ENCODE peak calls at places on chromosome 19, in nine cellular contexts. Q is CD8-positive, alpha-beta T cell; I is Caco-2; U is SK-N-SH; K is psoas muscle; H is naive thymus-derived CD4-positive, alpha-beta T cell; M is lung; L is GM23338; Y is tibial artery. G is an unnamed sample.

GRCh38 chr19:11410682-11411081 is 8.4 kb downstream of the RGL3 start:
- DNase-seq in Q (no peak), I (no peak), U (no peak), K (no peak), H (no peak), M (no peak), L (no peak), Y (no peak), G (no peak)

GRCh38 chr19:29690842-29691241 is 24.2 kb downstream of the C19orf12 start:
- DNase-seq in Q (no peak), I (peak; percentile 43), U (no peak), K (peak; percentile 54), H (peak; percentile 65), M (no peak), L (peak; percentile 83), Y (no peak), G (peak; percentile 37)

GRCh38 chr19:43641333-43641732 is 1.7 kb upstream of the CADM4 start:
- DNase-seq in Q (no peak), I (no peak), U (no peak), K (no peak), H (no peak), M (no peak), L (peak; percentile 23), Y (no peak), G (no peak)

GRCh38 chr19:48271531-48272151 is 1.8 kb downstream of the ZNF114 start:
- DNase-seq in Q (no peak), I (peak; percentile 67), U (peak; percentile 81), K (no peak), H (peak; percentile 32), M (peak; percentile 45), L (peak; percentile 88), Y (no peak), G (peak; percentile 76)

GRCh38 chr19:28960986-28961705 is 251.8 kb downstream of the UQCRFS1 start:
- DNase-seq in Q (no peak), I (no peak), U (no peak), K (no peak), H (no peak), M (no peak), L (no peak), Y (no peak), G (no peak)

GRCh38 chr19:52535831-52536800 is 8.6 kb downstream of the ZNF808 start:
- DNase-seq in Q (peak; percentile 76), I (no peak), U (peak; percentile 84), K (peak; percentile 93), H (peak; percentile 85), M (peak; percentile 82), L (peak; percentile 97), Y (peak; percentile 93), G (peak; percentile 96)

GRCh38 chr19:14577885-14578427 is 4.9 kb upstream of the CLEC17A start:
- DNase-seq in Q (no peak), I (no peak), U (peak; percentile 15), K (no peak), H (no peak), M (no peak), L (peak; percentile 58), Y (no peak), G (peak; percentile 35)

GRCh38 chr19:48415395-48415794 is 21.9 kb downstream of the GRIN2D start:
- DNase-seq in Q (peak; percentile 42), I (peak; percentile 76), U (peak; percentile 82), K (peak; percentile 86), H (peak; percentile 71), M (peak; percentile 80), L (peak; percentile 99), Y (peak; percentile 82), G (peak; percentile 77)

GRCh38 chr19:15652559-15653278 is 12.0 kb downstream of the CYP4F3 start:
- DNase-seq in Q (no peak), I (no peak), U (no peak), K (no peak), H (no peak), M (no peak), L (no peak), Y (no peak), G (no peak)

GRCh38 chr19:36120092-36120983 is 5.1 kb downstream of the TBCB start:
- DNase-seq in Q (no peak), I (peak; percentile 39), U (peak; percentile 30), K (no peak), H (no peak), M (no peak), L (no peak), Y (no peak), G (no peak)

GRCh38 chr19:51784109-51784785 is 10.7 kb upstream of the FPR3 start:
- DNase-seq in Q (no peak), I (no peak), U (no peak), K (no peak), H (no peak), M (no peak), L (no peak), Y (no peak), G (no peak)

GRCh38 chr19:5971714-5972354 is 6.1 kb downstream of the RANBP3 start:
- DNase-seq in Q (no peak), I (no peak), U (no peak), K (no peak), H (no peak), M (no peak), L (no peak), Y (no peak), G (no peak)

GRCh38 chr19:5973867-5974635 is 3.9 kb downstream of the RANBP3 start:
- DNase-seq in Q (no peak), I (no peak), U (no peak), K (no peak), H (no peak), M (no peak), L (no peak), Y (no peak), G (no peak)

GRCh38 chr19:5973376-5973775 is 4.6 kb downstream of the RANBP3 start:
- DNase-seq in Q (no peak), I (no peak), U (no peak), K (no peak), H (no peak), M (no peak), L (no peak), Y (no peak), G (no peak)

GRCh38 chr19:5974721-5975387 is 3.1 kb downstream of the RANBP3 start:
- DNase-seq in Q (no peak), I (peak; percentile 25), U (no peak), K (no peak), H (no peak), M (peak; percentile 59), L (no peak), Y (no peak), G (no peak)

GRCh38 chr19:5972355-5972731 is 5.6 kb downstream of the RANBP3 start:
- DNase-seq in Q (no peak), I (no peak), U (no peak), K (no peak), H (no peak), M (no peak), L (no peak), Y (no peak), G (no peak)
- H3K4me1 ChIP-seq in Q (peaks cover 90% of the 10 kb centered on the region), I (peaks cover 30% of the 10 kb centered on the region), U (no peaks in the 10 kb centered on the region), K (peaks cover 63% of the 10 kb centered on the region), H (peaks cover 68% of the 10 kb centered on the region), M (peaks cover 20% of the 10 kb centered on the region), L (peaks cover 23% of the 10 kb centered on the region), Y (peaks cover 59% of the 10 kb centered on the region), G (peaks cover 19% of the 10 kb centered on the region)

DNA sequence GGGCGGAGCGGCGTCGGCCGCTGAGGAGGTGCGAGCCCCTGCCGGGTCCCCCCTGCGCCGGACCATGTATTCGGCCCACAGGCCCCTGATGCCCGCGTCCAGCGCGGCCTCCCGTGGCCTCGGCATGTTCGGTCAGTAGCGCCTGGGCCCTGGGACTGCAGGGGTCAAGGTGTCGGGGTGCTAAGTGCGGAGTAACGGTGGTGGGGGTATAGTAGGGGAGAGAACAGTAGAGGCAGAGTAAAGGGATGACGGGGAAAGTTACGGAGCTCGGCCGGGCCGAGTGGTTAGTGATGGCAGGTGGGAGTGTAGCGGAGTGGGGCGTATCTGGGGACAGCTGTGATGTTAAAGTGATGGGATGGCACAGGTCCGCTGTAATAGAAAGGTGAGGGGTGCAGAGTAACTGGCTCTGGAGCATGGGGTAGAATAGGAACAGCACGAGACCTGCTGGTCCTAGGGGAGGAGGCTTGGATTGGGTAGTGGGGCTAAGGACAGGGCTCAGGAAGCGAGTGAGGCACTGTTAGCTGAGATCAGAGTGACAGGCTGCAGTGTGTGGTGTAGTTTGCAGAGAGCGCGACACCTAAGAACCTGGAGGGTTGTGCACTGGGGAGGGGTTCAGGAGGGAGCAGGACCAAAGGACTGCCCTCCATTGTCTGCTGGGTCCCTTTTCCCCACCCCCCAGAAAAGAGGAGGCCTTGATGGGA is 15.7 kb downstream of the CIC start:
- DNase-seq in Q (no peak), I (no peak), U (no peak), K (peak; percentile 62), H (no peak), M (no peak), L (peak; percentile 39), Y (peak; percentile 74), G (peak; percentile 56)
- H3K4me1 ChIP-seq in Q (peaks cover 33% of the 10 kb centered on the region), I (peaks cover 32% of the 10 kb centered on the region), U (peaks cover 33% of the 10 kb centered on the region), K (peaks cover 44% of the 10 kb centered on the region), H (peaks cover 36% of the 10 kb centered on the region), M (peaks cover 33% of the 10 kb centered on the region), L (peaks cover 27% of the 10 kb centered on the region), Y (peaks cover 52% of the 10 kb centered on the region), G (peaks cover 36% of the 10 kb centered on the region)

DNA sequence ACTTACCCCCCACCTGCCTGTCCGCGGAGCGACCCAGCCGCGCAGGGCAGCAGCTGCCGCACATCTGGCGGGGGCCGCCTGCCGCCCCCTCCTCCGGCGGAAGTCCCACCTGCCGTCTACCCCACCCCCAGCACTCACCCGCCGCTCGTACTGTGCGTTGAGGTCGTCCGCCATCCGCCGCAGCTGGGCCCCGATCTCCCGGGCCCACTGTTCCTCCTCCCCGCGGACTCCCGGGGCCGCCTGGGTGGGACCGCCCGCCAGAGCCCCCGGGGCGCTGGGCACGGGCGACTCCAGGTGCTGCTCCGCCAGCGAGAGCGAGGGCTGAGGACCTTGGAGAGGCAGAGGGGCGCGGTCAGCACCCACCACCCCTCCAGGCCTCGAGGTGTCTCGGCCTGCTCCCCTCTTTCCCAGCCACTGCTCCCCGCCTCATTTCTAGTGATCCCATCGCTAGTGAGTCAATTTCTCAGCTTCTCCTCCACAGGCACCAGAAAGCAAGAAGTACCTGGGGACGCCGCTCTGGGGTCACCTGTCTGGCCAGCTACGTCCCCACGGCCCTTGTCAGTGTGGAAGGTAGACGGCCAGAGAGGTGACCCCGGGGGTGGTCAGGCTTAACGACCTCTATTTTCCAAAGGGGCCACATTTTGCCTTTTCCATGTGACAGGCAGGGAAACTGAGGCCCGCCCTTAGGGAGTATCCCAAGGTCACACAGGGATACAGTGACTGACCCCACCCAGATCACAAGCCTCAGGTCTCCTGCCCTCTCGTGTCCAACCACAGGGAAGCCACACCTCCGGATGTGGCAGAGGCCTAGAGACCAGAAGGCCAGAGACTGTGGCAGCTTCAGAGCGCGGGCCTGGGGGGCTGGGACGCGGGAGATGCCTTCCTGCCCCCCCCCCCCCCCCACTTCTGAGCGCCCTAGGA is 4.3 kb downstream of the BBC3 start:
- DNase-seq in Q (no peak), I (peak; percentile 70), U (peak; percentile 60), K (peak; percentile 92), H (peak; percentile 76), M (peak; percentile 86), L (peak; percentile 61), Y (peak; percentile 93), G (peak; percentile 66)
- H3K4me1 ChIP-seq in Q (peaks cover 45% of the 10 kb centered on the region), I (peaks cover 36% of the 10 kb centered on the region), U (peaks cover 22% of the 10 kb centered on the region), K (peaks cover 15% of the 10 kb centered on the region), H (peaks cover 34% of the 10 kb centered on the region), M (peaks cover 26% of the 10 kb centered on the region), L (peaks cover 32% of the 10 kb centered on the region), Y (peaks cover 41% of the 10 kb centered on the region), G (peaks cover 23% of the 10 kb centered on the region)

DNA sequence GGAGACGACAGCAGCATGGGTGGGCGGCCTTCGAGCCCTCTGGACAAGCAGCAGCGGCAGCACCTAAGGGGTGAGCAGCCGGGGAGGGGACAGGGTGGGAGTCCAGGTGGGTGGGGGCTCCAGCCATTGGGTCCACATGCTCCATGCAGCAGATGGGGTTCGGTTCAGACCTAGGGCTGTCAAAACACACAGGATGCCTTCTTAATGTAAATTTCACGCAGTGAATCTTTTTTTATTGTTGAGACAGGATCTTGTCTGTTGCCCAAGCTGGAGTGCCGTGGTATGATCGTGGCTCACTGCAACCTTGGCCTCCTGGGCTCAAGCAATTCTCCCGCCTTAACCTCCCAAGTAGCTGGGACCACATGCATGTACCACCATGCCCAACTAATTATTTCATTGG is 15.9 kb downstream of the PGLS start:
- DNase-seq in Q (no peak), I (no peak), U (no peak), K (no peak), H (no peak), M (no peak), L (no peak), Y (no peak), G (no peak)
- H3K4me1 ChIP-seq in Q (peaks cover 38% of the 10 kb centered on the region), I (no peaks in the 10 kb centered on the region), U (no peaks in the 10 kb centered on the region), K (no peaks in the 10 kb centered on the region), H (peaks cover 23% of the 10 kb centered on the region), M (peaks cover 7% of the 10 kb centered on the region), L (peaks cover 10% of the 10 kb centered on the region), Y (no peaks in the 10 kb centered on the region), G (no peaks in the 10 kb centered on the region)